ENCODE peak calls at places on chromosomes 3 and 15, in five cellular contexts. U is nephron progenitor cell, N is cardiac fibroblast, M is GM19239, A is adrenal gland. T is an unnamed sample.
A peak's percentile ranks its signal among the peaks of the same experiment; 100 is the strongest.

GRCh38 chr3:64354956-64355355 is 129.7 kb upstream of the PRICKLE2 start:
- DNase-seq in U (no peak), N (no peak), M (no peak), A (no peak), T (no peak)

GRCh38 chr15:68415501-68416157 is 16.3 kb downstream of the ITGA11 start:
- DNase-seq in U (no peak), N (no peak), M (no peak), A (no peak), T (no peak)

GRCh38 chr15:31366169-31366734 is 39.6 kb downstream of the KLF13 start:
- DNase-seq in U (no peak), N (peak; percentile 53), M (no peak), A (peak; percentile 30), T (no peak)

GRCh38 chr3:157531301-157531660 is 28.1 kb upstream of the VEPH1 start:
- DNase-seq in U (no peak), N (peak; percentile 76), M (no peak), A (no peak), T (no peak)

GRCh38 chr3:8813411-8813810 is 44.0 kb upstream of the OXTR start:
- DNase-seq in U (no peak), N (no peak), M (no peak), A (no peak), T (no peak)

GRCh38 chr3:64651791-64652241 is 36.0 kb downstream of the ADAMTS9 start:
- DNase-seq in U (no peak), N (peak; percentile 47), M (no peak), A (no peak), T (no peak)

GRCh38 chr15:84633311-84634227 is 20.5 kb downstream of the WDR73 start:
- DNase-seq in U (peak; percentile 72), N (peak; percentile 79), M (peak; percentile 23), A (peak; percentile 71), T (peak; percentile 38)

GRCh38 chr3:128942161-128942952 is 51.5 kb downstream of the CFAP92 start:
- DNase-seq in U (no peak), N (no peak), M (no peak), A (no peak), T (no peak)

GRCh38 chr15:96261575-96262034 is 68.9 kb upstream of the NR2F2 start:
- DNase-seq in U (no peak), N (no peak), M (no peak), A (no peak), T (no peak)

GRCh38 chr3:79378064-79378463 is 389.7 kb downstream of the ROBO1 start:
- DNase-seq in U (no peak), N (no peak), M (no peak), A (no peak), T (no peak)

GRCh38 chr15:96123630-96124187 is 206.8 kb upstream of the NR2F2 start:
- DNase-seq in U (no peak), N (no peak), M (no peak), A (no peak), T (no peak)

GRCh38 chr3:195877767-195878423 is 30.5 kb downstream of the TNK2 start:
- DNase-seq in U (no peak), N (no peak), M (no peak), A (no peak), T (no peak)

GRCh38 chr3:107956991-107957467 is 133.8 kb downstream of the CD47 start:
- DNase-seq in U (no peak), N (peak; percentile 97), M (no peak), A (peak; percentile 79), T (no peak)

GRCh38 chr15:96322401-96323249 is 7.9 kb upstream of the NR2F2 start:
- DNase-seq in U (peak; percentile 78), N (peak; percentile 17), M (no peak), A (peak; percentile 30), T (no peak)

GRCh38 chr3:35946121-35946856 is 307.0 kb downstream of the ARPP21 start:
- DNase-seq in U (no peak), N (peak; percentile 67), M (no peak), A (no peak), T (peak; percentile 22)

T was measured in NCI-H460.